ENCODE peak calls at places on chromosomes 4 and X, in seven cellular contexts. One of them, this sample, is unnamed.

GRCh38 chr4:1475277-1476139 is 69.3 kb upstream of the NKX1-1 start:
- DNase-seq in GM06990: no peak
- DNase-seq in WTC11: no peak
- DNase-seq in AG09319: no peak
- DNase-seq in PC-3: no peak
- DNase-seq in GM10248: no peak
- DNase-seq in fibroblast of pulmonary artery: no peak
- DNase-seq in this sample: no peak

GRCh38 chr4:78476108-78476704 is 75.4 kb upstream of the ANXA3 start:
- DNase-seq in AG09319: no peak
- DNase-seq in GM10248: no peak
- DNase-seq in fibroblast of pulmonary artery: no peak
- DNase-seq in PC-3: no peak
- DNase-seq in WTC11: no peak
- DNase-seq in GM06990: no peak
- DNase-seq in this sample: no peak

GRCh38 chr4:52172166-52172565 is 121.1 kb downstream of the SPATA18 start:
- DNase-seq in fibroblast of pulmonary artery: peak; percentile 23
- DNase-seq in AG09319: no peak
- DNase-seq in PC-3: peak; percentile 46
- DNase-seq in GM10248: no peak
- DNase-seq in WTC11: peak; percentile 14
- DNase-seq in GM06990: no peak
- DNase-seq in this sample: no peak

GRCh38 chr4:168451744-168452394 is 28.4 kb downstream of the DDX60L start:
- DNase-seq in PC-3: peak; percentile 84
- DNase-seq in WTC11: no peak
- DNase-seq in fibroblast of pulmonary artery: peak; percentile 52
- DNase-seq in GM06990: no peak
- DNase-seq in GM10248: no peak
- DNase-seq in AG09319: no peak
- DNase-seq in this sample: no peak

GRCh38 chrX:46918434-46918833 is 6.2 kb downstream of the JADE3 start:
- DNase-seq in GM06990: no peak
- DNase-seq in fibroblast of pulmonary artery: no peak
- DNase-seq in GM10248: no peak
- DNase-seq in PC-3: peak; percentile 21
- DNase-seq in AG09319: no peak
- DNase-seq in WTC11: no peak
- DNase-seq in this sample: no peak

GRCh38 chr4:97576955-97577354 is 566.3 kb downstream of the STPG2 start:
- DNase-seq in WTC11: no peak
- DNase-seq in AG09319: no peak
- DNase-seq in GM10248: no peak
- DNase-seq in PC-3: peak; percentile 12
- DNase-seq in fibroblast of pulmonary artery: no peak
- DNase-seq in GM06990: no peak
- DNase-seq in this sample: no peak

GRCh38 chrX:39667746-39668507 is 429.8 kb downstream of the BCOR start:
- DNase-seq in PC-3: no peak
- DNase-seq in fibroblast of pulmonary artery: no peak
- DNase-seq in GM06990: no peak
- DNase-seq in AG09319: no peak
- DNase-seq in GM10248: no peak
- DNase-seq in WTC11: no peak
- DNase-seq in this sample: no peak

GRCh38 chrX:73944582-73944947 is 359.4 kb upstream of the ZCCHC13 start:
- DNase-seq in WTC11: no peak
- DNase-seq in AG09319: peak; percentile 3
- DNase-seq in GM10248: no peak
- DNase-seq in GM06990: no peak
- DNase-seq in fibroblast of pulmonary artery: no peak
- DNase-seq in PC-3: no peak
- DNase-seq in this sample: no peak

GRCh38 chrX:153862369-153863250 is 23.4 kb downstream of the L1CAM start:
- DNase-seq in PC-3: no peak
- DNase-seq in fibroblast of pulmonary artery: no peak
- DNase-seq in GM06990: no peak
- DNase-seq in WTC11: no peak
- DNase-seq in GM10248: peak; percentile 13
- DNase-seq in AG09319: no peak
- DNase-seq in this sample: peak; percentile 18

GRCh38 chr4:8019396-8020365 is 80.0 kb upstream of the AFAP1 start:
- DNase-seq in WTC11: no peak
- DNase-seq in GM06990: no peak
- DNase-seq in fibroblast of pulmonary artery: no peak
- DNase-seq in PC-3: peak; percentile 51
- DNase-seq in GM10248: no peak
- DNase-seq in AG09319: no peak
- DNase-seq in this sample: no peak

GRCh38 chrX:24241822-24242648 is 71.8 kb downstream of the SUPT20HL2 start:
- DNase-seq in WTC11: no peak
- DNase-seq in AG09319: no peak
- DNase-seq in PC-3: peak; percentile 49
- DNase-seq in fibroblast of pulmonary artery: peak; percentile 53
- DNase-seq in GM10248: peak; percentile 44
- DNase-seq in GM06990: no peak
- DNase-seq in this sample: peak; percentile 42

GRCh38 chrX:102339312-102340298 is 92.6 kb downstream of the NXF2 start:
- DNase-seq in PC-3: no peak
- DNase-seq in fibroblast of pulmonary artery: no peak
- DNase-seq in WTC11: peak; percentile 10
- DNase-seq in GM06990: no peak
- DNase-seq in AG09319: no peak
- DNase-seq in GM10248: no peak
- DNase-seq in this sample: no peak

GRCh38 chr4:48047421-48047844 is 30.9 kb downstream of the NIPAL1 start:
- DNase-seq in GM10248: peak; percentile 67
- DNase-seq in fibroblast of pulmonary artery: no peak
- DNase-seq in AG09319: no peak
- DNase-seq in GM06990: peak; percentile 82
- DNase-seq in PC-3: no peak
- DNase-seq in WTC11: no peak
- DNase-seq in this sample: peak; percentile 55

GRCh38 chr4:118909173-118909956 is 20.7 kb downstream of the SYNPO2 start:
- DNase-seq in fibroblast of pulmonary artery: no peak
- DNase-seq in WTC11: no peak
- DNase-seq in GM10248: no peak
- DNase-seq in GM06990: no peak
- DNase-seq in AG09319: no peak
- DNase-seq in PC-3: no peak
- DNase-seq in this sample: no peak

GRCh38 chr4:1985780-1986577 is 22.8 kb downstream of the NELFA start:
- DNase-seq in GM10248: no peak
- DNase-seq in fibroblast of pulmonary artery: no peak
- DNase-seq in PC-3: no peak
- DNase-seq in WTC11: no peak
- DNase-seq in AG09319: no peak
- DNase-seq in GM06990: no peak
- DNase-seq in this sample: no peak

GRCh38 chrX:153459976-153460375 is 10.4 kb downstream of the HAUS7 start:
- DNase-seq in GM10248: no peak
- DNase-seq in PC-3: no peak
- DNase-seq in WTC11: no peak
- DNase-seq in GM06990: no peak
- DNase-seq in fibroblast of pulmonary artery: peak; percentile 55
- DNase-seq in AG09319: no peak
- DNase-seq in this sample: no peak

GRCh38 chr4:7291372-7292135 is 99.2 kb downstream of the SORCS2 start:
- DNase-seq in AG09319: peak; percentile 8
- DNase-seq in GM10248: no peak
- DNase-seq in PC-3: no peak
- DNase-seq in WTC11: no peak
- DNase-seq in fibroblast of pulmonary artery: no peak
- DNase-seq in GM06990: no peak
- DNase-seq in this sample: no peak

GRCh38 chr4:101191302-101192098 is 155.8 kb downstream of the PPP3CA start:
- DNase-seq in GM10248: no peak
- DNase-seq in WTC11: peak; percentile 28
- DNase-seq in AG09319: peak; percentile 82
- DNase-seq in GM06990: no peak
- DNase-seq in PC-3: no peak
- DNase-seq in fibroblast of pulmonary artery: peak; percentile 96
- DNase-seq in this sample: no peak

GRCh38 chr4:56212774-56213173 is 174.5 kb downstream of the AASDH start:
- DNase-seq in GM10248: no peak
- DNase-seq in AG09319: no peak
- DNase-seq in WTC11: no peak
- DNase-seq in fibroblast of pulmonary artery: no peak
- DNase-seq in PC-3: no peak
- DNase-seq in GM06990: no peak
- DNase-seq in this sample: no peak

GRCh38 chrX:148784859-148785655 is 284.6 kb downstream of the AFF2 start:
- DNase-seq in fibroblast of pulmonary artery: no peak
- DNase-seq in GM10248: no peak
- DNase-seq in AG09319: no peak
- DNase-seq in PC-3: no peak
- DNase-seq in GM06990: no peak
- DNase-seq in WTC11: peak; percentile 11
- DNase-seq in this sample: no peak

GRCh38 chrX:666762-667161 is 36.2 kb downstream of the SHOX start:
- DNase-seq in PC-3: no peak
- DNase-seq in fibroblast of pulmonary artery: no peak
- DNase-seq in AG09319: no peak
- DNase-seq in WTC11: no peak
- DNase-seq in GM06990: no peak
- DNase-seq in GM10248: no peak
- DNase-seq in this sample: no peak

GRCh38 chrX:50081282-50081955 is 119.4 kb downstream of the AKAP4 start:
- DNase-seq in GM06990: no peak
- DNase-seq in GM10248: no peak
- DNase-seq in AG09319: no peak
- DNase-seq in fibroblast of pulmonary artery: peak; percentile 49
- DNase-seq in PC-3: peak; percentile 46
- DNase-seq in WTC11: peak; percentile 33
- DNase-seq in this sample: no peak

GRCh38 chrX:9153299-9153698 is 119.4 kb upstream of the FAM9B start:
- DNase-seq in GM10248: no peak
- DNase-seq in WTC11: no peak
- DNase-seq in PC-3: peak; percentile 91
- DNase-seq in fibroblast of pulmonary artery: peak; percentile 67
- DNase-seq in AG09319: no peak
- DNase-seq in GM06990: no peak
- DNase-seq in this sample: no peak

GRCh38 chr4:20272411-20272872 is 20.7 kb downstream of the SLIT2 start:
- DNase-seq in GM10248: no peak
- DNase-seq in AG09319: no peak
- DNase-seq in fibroblast of pulmonary artery: no peak
- DNase-seq in GM06990: no peak
- DNase-seq in WTC11: no peak
- DNase-seq in PC-3: peak; percentile 88
- DNase-seq in this sample: no peak

GRCh38 chrX:1248381-1249061 is 20.1 kb upstream of the CSF2RA start:
- DNase-seq in PC-3: no peak
- DNase-seq in AG09319: no peak
- DNase-seq in fibroblast of pulmonary artery: no peak
- DNase-seq in GM10248: peak; percentile 54
- DNase-seq in WTC11: peak; percentile 85
- DNase-seq in GM06990: no peak
- DNase-seq in this sample: peak; percentile 67

DNA sequence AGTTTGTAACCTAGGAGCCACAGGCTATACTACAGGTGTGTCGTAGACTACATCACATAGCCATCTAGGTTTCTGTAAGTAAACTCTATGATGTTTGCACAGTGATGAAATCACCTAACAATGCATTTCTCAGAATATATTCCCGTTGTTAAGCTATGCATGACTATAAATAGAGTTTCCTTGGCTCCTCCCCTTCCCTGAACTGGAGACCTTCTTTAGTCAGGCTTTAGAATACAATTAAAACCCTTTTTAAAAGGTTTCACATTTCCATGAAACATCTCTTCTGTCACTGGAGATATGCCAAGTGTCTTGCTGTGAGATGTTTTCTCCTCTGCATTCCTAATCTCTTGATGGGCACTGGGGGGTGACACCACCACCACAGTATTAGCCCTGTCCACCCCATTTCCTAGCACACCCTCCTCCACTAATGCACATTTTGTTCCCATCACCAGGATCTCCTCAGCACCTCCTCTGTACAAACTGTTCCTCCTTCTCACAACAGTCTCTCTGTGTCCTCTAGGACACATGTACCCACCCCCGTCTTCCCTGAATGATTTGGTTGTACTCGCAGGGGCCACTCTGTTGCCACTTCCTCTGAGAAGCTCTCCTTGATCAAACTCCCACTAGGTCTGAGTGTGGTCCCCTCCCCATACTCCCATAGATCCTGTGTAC is 334.5 kb upstream of the CPEB2 start:
- DNase-seq in AG09319: no peak
- DNase-seq in WTC11: no peak
- DNase-seq in fibroblast of pulmonary artery: no peak
- DNase-seq in GM06990: no peak
- DNase-seq in GM10248: no peak
- DNase-seq in PC-3: peak; percentile 86
- DNase-seq in this sample: no peak
- TF ChIP-seq CTCF in AG09319: no peak
- TF ChIP-seq CTCF in WTC11: no peak
- TF ChIP-seq CTCF in fibroblast of pulmonary artery: no peak
- TF ChIP-seq CTCF in GM06990: no peak
- TF ChIP-seq CTCF in GM10248: no peak
- TF ChIP-seq CTCF in PC-3: no peak
- TF ChIP-seq CTCF in this sample: no peak

DNA sequence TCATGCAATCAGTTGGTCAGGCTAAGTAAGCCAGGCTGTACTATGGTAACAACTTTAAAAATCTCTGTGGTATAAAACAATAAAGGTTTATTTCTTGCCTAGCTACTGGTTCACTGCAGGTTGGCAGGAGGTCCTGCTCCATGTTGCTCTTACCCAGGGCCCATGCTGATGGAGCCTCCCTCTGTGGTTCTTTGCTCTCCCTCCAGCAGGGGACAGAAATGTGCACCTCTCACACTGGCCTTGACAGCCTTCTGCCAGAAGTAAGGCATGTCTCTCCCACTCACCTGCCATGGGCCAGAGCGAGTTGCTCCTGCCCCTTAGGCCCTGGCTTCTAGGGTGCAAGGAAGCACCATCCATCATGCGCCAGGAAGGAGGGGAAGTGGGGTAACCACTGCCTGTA is 31.1 kb downstream of the CLDN22 start:
- DNase-seq in AG09319: no peak
- DNase-seq in GM10248: no peak
- DNase-seq in fibroblast of pulmonary artery: no peak
- DNase-seq in WTC11: no peak
- DNase-seq in PC-3: peak; percentile 4
- DNase-seq in GM06990: no peak
- DNase-seq in this sample: no peak
- TF ChIP-seq CTCF in AG09319: no peak
- TF ChIP-seq CTCF in GM10248: no peak
- TF ChIP-seq CTCF in fibroblast of pulmonary artery: no peak
- TF ChIP-seq CTCF in WTC11: no peak
- TF ChIP-seq CTCF in PC-3: peak; percentile 25
- TF ChIP-seq CTCF in GM06990: no peak
- TF ChIP-seq CTCF in this sample: no peak

GRCh38 chrX:108245462-108245861 is 153.9 kb downstream of the ATG4A start:
- DNase-seq in GM06990: no peak
- DNase-seq in WTC11: no peak
- DNase-seq in PC-3: peak; percentile 7
- DNase-seq in fibroblast of pulmonary artery: no peak
- DNase-seq in GM10248: no peak
- DNase-seq in AG09319: no peak
- DNase-seq in this sample: no peak
- TF ChIP-seq CTCF in GM06990: peak; percentile 38
- TF ChIP-seq CTCF in WTC11: no peak
- TF ChIP-seq CTCF in PC-3: peak; percentile 38
- TF ChIP-seq CTCF in fibroblast of pulmonary artery: no peak
- TF ChIP-seq CTCF in GM10248: no peak
- TF ChIP-seq CTCF in AG09319: peak; percentile 3
- TF ChIP-seq CTCF in this sample: no peak

GRCh38 chr4:182928061-182928460 is 10.9 kb upstream of the DCTD start:
- DNase-seq in WTC11: peak; percentile 48
- DNase-seq in GM10248: no peak
- DNase-seq in PC-3: no peak
- DNase-seq in fibroblast of pulmonary artery: no peak
- DNase-seq in AG09319: no peak
- DNase-seq in GM06990: no peak
- DNase-seq in this sample: no peak
- TF ChIP-seq CTCF in WTC11: peak; percentile 56
- TF ChIP-seq CTCF in GM10248: peak; percentile 24
- TF ChIP-seq CTCF in PC-3: peak; percentile 46
- TF ChIP-seq CTCF in fibroblast of pulmonary artery: peak; percentile 20
- TF ChIP-seq CTCF in AG09319: peak; percentile 20
- TF ChIP-seq CTCF in GM06990: peak; percentile 21
- TF ChIP-seq CTCF in this sample: no peak